ENCODE peak calls at places on chromosome 7, in six cellular contexts. O is IMR-90, R is HepG2, D is ovary, F is transverse colon, A is adrenal gland. U is an unnamed sample.

GRCh38 chr7:155765458-155765857 is 46.8 kb downstream of the SHH start:
- DNase-seq in O (no peak), D (no peak), A (no peak), R (no peak), F (no peak), U (no peak)

GRCh38 chr7:67841896-67842295 is 845.3 kb downstream of the TYW1 start:
- DNase-seq in D (no peak), F (no peak), O (no peak), R (no peak), A (no peak), U (no peak)

GRCh38 chr7:34330308-34330707 is 327.7 kb upstream of the NPSR1 start:
- DNase-seq in A (no peak), O (no peak), R (no peak), D (no peak), F (no peak), U (no peak)

GRCh38 chr7:1112625-1113547 is 25.0 kb downstream of the GPER1 start:
- DNase-seq in R (no peak), D (no peak), O (no peak), A (peak; percentile 4), F (no peak), U (no peak)

GRCh38 chr7:4916115-4916514 is 32.6 kb upstream of the RADIL start:
- DNase-seq in F (no peak), O (no peak), A (no peak), R (no peak), D (no peak), U (no peak)

GRCh38 chr7:142025896-142026295 is 30.2 kb downstream of the MGAM start:
- DNase-seq in A (no peak), O (no peak), D (no peak), F (no peak), R (no peak), U (no peak)

GRCh38 chr7:50718311-50718710 is 64.4 kb downstream of the GRB10 start:
- DNase-seq in D (no peak), R (peak; percentile 6), O (no peak), A (no peak), F (no peak), U (no peak)

GRCh38 chr7:83204715-83205114 is 42.0 kb upstream of the PCLO start:
- DNase-seq in R (no peak), F (no peak), A (no peak), O (no peak), D (no peak), U (no peak)

GRCh38 chr7:149719050-149719899 is 54.1 kb downstream of the ZNF467 start:
- DNase-seq in A (no peak), F (no peak), D (no peak), R (no peak), O (peak; percentile 76), U (no peak)

GRCh38 chr7:146443102-146443501 is 326.5 kb downstream of the CNTNAP2 start:
- DNase-seq in A (no peak), D (no peak), R (no peak), O (no peak), F (no peak), U (no peak)

GRCh38 chr7:105180002-105180401 is 166.0 kb downstream of the KMT2E start:
- DNase-seq in F (no peak), R (no peak), O (no peak), D (no peak), A (no peak), U (no peak)

GRCh38 chr7:10022957-10023356 is 950.7 kb upstream of the PHF14 start:
- DNase-seq in R (no peak), D (no peak), O (no peak), A (no peak), F (no peak), U (peak; percentile 9)

GRCh38 chr7:104267701-104268368 is 60.0 kb upstream of the ORC5 start:
- DNase-seq in D (no peak), O (peak; percentile 28), A (no peak), R (peak; percentile 4), F (no peak), U (no peak)

GRCh38 chr7:141072548-141073172 is 1.2 kb upstream of the TMEM178B start:
- DNase-seq in O (peak; percentile 73), D (peak; percentile 15), R (no peak), F (peak; percentile 19), A (peak; percentile 77), U (peak; percentile 69)

GRCh38 chr7:29284586-29285450 is 90.2 kb downstream of the CHN2 start:
- DNase-seq in O (no peak), R (no peak), A (no peak), F (no peak), D (no peak), U (no peak)
- H3K27ac ChIP-seq in O (no peak overlapping the region), R (peak overlapping the region; percentile 39), A (no peak overlapping the region), F (no peak overlapping the region), D (no peak overlapping the region), U (no peak overlapping the region)

GRCh38 chr7:99997545-99998137 is 17.8 kb upstream of the ZKSCAN1 start:
- DNase-seq in F (peak; percentile 77), R (peak; percentile 87), A (peak; percentile 34), O (no peak), D (peak; percentile 38), U (peak; percentile 42)
- TF ChIP-seq POLR2A in F (peak; percentile 55), R (peak; percentile 80), A (no peak), O (no peak), D (no peak), U (peak; percentile 37)

GRCh38 chr7:158816271-158816670 is 13.0 kb downstream of the ESYT2 start:
- DNase-seq in A (no peak), D (no peak), O (no peak), R (no peak), F (no peak), U (peak; percentile 44)

GRCh38 chr7:158815471-158816128 is 13.7 kb downstream of the ESYT2 start:
- DNase-seq in F (no peak), D (no peak), R (no peak), O (no peak), A (no peak), U (no peak)

GRCh38 chr7:158814637-158815036 is 14.7 kb downstream of the ESYT2 start:
- DNase-seq in O (no peak), R (no peak), F (no peak), A (no peak), D (no peak), U (no peak)

GRCh38 chr7:158816995-158817394 is 12.3 kb downstream of the ESYT2 start:
- DNase-seq in D (no peak), O (no peak), R (no peak), F (peak; percentile 67), A (no peak), U (no peak)

GRCh38 chr7:158815046-158815445 is 14.3 kb downstream of the ESYT2 start:
- DNase-seq in O (peak; percentile 37), F (no peak), D (no peak), A (no peak), R (no peak), U (no peak)
- H3K4me1 ChIP-seq in O (peaks cover 27% of the 10 kb centered on the region), F (peaks cover 39% of the 10 kb centered on the region), D (peaks cover 36% of the 10 kb centered on the region), A (peaks cover 66% of the 10 kb centered on the region), R (peaks cover 70% of the 10 kb centered on the region), U (peaks cover 22% of the 10 kb centered on the region)

DNA sequence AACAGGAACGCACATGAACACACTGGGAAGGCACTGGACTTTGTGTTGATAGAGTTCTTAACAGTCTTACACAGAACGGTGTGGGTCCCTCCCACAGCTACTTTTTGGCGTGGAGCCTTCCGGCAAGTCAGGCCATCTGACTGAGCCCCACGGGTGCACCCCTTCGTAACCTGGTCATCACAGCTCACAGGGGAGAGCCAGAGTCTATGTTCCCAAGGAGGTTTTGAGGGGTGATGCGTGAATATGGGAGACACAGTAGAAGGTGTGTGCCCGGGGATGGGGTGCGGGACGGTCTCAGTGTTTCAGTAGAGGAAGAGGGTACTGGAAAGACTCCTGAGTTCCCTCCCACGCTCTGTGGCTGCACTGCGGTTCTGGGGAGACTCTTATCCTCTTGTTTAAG is 291.7 kb downstream of the DNAJB6 start:
- DNase-seq in F (no peak), R (no peak), A (no peak), O (no peak), D (no peak), U (no peak)
- H3K27ac ChIP-seq in F (no peak overlapping the region), R (no peak overlapping the region), A (no peak overlapping the region), O (no peak overlapping the region), D (no peak overlapping the region), U (no peak overlapping the region)

GRCh38 chr7:158856883-158857668 is 718 bp downstream of the DYNC2I1 start:
- DNase-seq in F (no peak), R (no peak), O (no peak), D (no peak), A (no peak), U (no peak)

GRCh38 chr7:158861004-158861787 is 4.8 kb downstream of the DYNC2I1 start:
- DNase-seq in D (no peak), A (no peak), F (no peak), R (no peak), O (no peak), U (no peak)

GRCh38 chr7:158861936-158862704 is 5.8 kb downstream of the DYNC2I1 start:
- DNase-seq in A (no peak), R (no peak), F (no peak), O (no peak), D (no peak), U (no peak)

GRCh38 chr7:158860394-158860793 is 4.0 kb downstream of the DYNC2I1 start:
- DNase-seq in R (no peak), A (no peak), O (no peak), D (no peak), F (no peak), U (no peak)

GRCh38 chr7:158858592-158859503 is 2.5 kb downstream of the DYNC2I1 start:
- DNase-seq in O (no peak), A (no peak), R (no peak), F (no peak), D (no peak), U (no peak)
- TF ChIP-seq POLR2A in O (no peak), A (no peak), R (no peak), F (no peak), D (no peak), U (no peak)

DNA sequence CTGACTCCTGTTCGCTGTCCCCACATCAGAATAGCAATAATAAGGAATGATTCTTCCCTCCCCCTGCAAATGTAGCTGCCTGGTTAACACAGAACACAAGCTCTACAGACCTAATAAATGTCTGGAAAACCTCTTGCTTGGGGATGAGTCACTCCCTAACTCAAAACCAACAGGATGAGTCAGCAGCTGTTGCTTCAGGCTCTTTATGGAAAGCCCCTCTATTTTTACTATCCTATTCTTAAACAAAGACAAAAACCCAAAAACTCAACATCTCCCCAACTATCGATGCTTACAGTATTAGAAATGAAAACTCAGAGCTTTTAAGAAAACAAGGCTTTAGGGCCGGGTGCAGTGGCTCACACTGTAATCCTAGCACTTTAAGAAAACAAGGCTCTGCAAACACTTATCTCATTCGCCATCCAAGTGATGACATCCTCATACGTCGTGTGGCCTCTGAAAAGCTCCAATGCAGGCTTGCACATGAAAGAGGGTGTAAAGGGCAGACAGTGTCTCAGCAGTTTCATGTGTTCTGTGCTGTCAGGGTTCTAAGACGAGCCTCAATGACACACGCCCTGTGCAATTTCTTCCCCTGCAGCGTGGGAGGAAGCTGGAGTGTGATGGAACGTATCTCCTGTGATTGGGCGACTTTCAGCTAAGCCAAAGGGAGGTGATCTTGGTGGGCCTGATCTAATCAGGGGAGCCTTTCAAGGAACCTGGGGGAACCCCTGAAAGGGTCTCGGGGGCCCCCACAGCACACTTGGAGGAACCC is 70.1 kb downstream of the AMZ1 start:
- DNase-seq in A (peak; percentile 79), O (peak; percentile 99), D (peak; percentile 49), R (peak; percentile 90), F (peak; percentile 44), U (peak; percentile 44)
- H3K4me1 ChIP-seq in A (peaks cover 56% of the 10 kb centered on the region), O (peaks cover 39% of the 10 kb centered on the region), D (peaks cover 41% of the 10 kb centered on the region), R (peaks cover 38% of the 10 kb centered on the region), F (peaks cover 32% of the 10 kb centered on the region), U (peaks cover 65% of the 10 kb centered on the region)